ENCODE peak calls at places on chromosomes 13 and 19, in ten cellular contexts. X is WTC11, L is GM12865, D is nephron progenitor cell, V is brain microvascular endothelial cell, C is heart right ventricle, H is suprapubic skin, N is keratinocyte, K is fibroblast of villous mesenchyme, S is left ventricle myocardium inferior. F is an unnamed sample.

GRCh38 chr13:92769064-92769463 is 457.5 kb upstream of the GPC6 start:
- DNase-seq in N (no peak), D (no peak), S (no peak), V (no peak), H (no peak), X (no peak), C (no peak), K (peak; percentile 57), L (no peak), F (no peak)

GRCh38 chr13:36475468-36475867 is 43.2 kb downstream of the CCNA1 start:
- DNase-seq in X (peak; percentile 58), K (peak; percentile 17), H (no peak), N (no peak), L (no peak), V (peak; percentile 2), C (no peak), S (no peak), D (no peak), F (no peak)

GRCh38 chr19:12733369-12733896 is 1.1 kb downstream of the TRIR start:
- DNase-seq in H (no peak), K (peak; percentile 61), L (peak; percentile 68), X (no peak), N (no peak), V (no peak), D (no peak), S (no peak), C (no peak), F (peak; percentile 79)

GRCh38 chr13:32206097-32206740 is 108.9 kb downstream of the ZAR1L start:
- DNase-seq in C (no peak), K (peak; percentile 65), N (no peak), L (no peak), D (no peak), X (no peak), H (no peak), V (no peak), S (no peak), F (no peak)

GRCh38 chr19:48676887-48677286 is 4.1 kb upstream of the NTN5 start:
- DNase-seq in C (no peak), D (no peak), N (no peak), V (no peak), X (no peak), H (no peak), K (no peak), S (no peak), L (no peak), F (no peak)

GRCh38 chr19:38395381-38396127 is 7.1 kb downstream of the SPRED3 start:
- DNase-seq in L (no peak), K (no peak), S (no peak), D (no peak), X (no peak), H (no peak), N (no peak), V (no peak), C (no peak), F (peak; percentile 54)

GRCh38 chr19:47996230-47996727 is 1.8 kb downstream of the ELSPBP1 start:
- DNase-seq in H (no peak), X (no peak), S (no peak), C (no peak), N (no peak), L (no peak), D (no peak), K (no peak), V (no peak), F (no peak)

GRCh38 chr19:58558623-58559274 is 338 bp upstream of the UBE2M start:
- DNase-seq in D (peak; percentile 100), K (peak; percentile 99), C (peak; percentile 100), V (peak; percentile 98), H (peak; percentile 99), N (peak; percentile 85), X (peak; percentile 100), L (peak; percentile 100), S (peak; percentile 99), F (peak; percentile 100)

GRCh38 chr13:97372929-97373328 is 61.0 kb upstream of the RAP2A start:
- DNase-seq in H (no peak), D (no peak), K (peak; percentile 16), L (no peak), S (no peak), N (no peak), C (no peak), V (no peak), X (no peak), F (no peak)

GRCh38 chr19:737591-738093 is 13.3 kb upstream of the MISP start:
- DNase-seq in X (peak; percentile 87), N (no peak), V (no peak), S (no peak), K (no peak), D (peak; percentile 71), C (peak; percentile 59), H (no peak), L (peak; percentile 42), F (peak; percentile 67)

GRCh38 chr19:33391631-33392249 is 18.2 kb downstream of the CEBPG start:
- DNase-seq in D (no peak), V (no peak), S (no peak), L (no peak), H (peak; percentile 52), K (no peak), C (no peak), N (no peak), X (no peak), F (no peak)
- TF ChIP-seq CTCF in D (no peak), V (no peak), S (no peak), L (no peak), H (no peak), K (no peak), C (no peak), N (no peak), X (no peak), F (no peak)

GRCh38 chr13:87788363-87788762 is 117.2 kb downstream of the SLITRK5 start:
- DNase-seq in L (no peak), H (no peak), N (no peak), D (no peak), K (no peak), X (no peak), V (no peak), C (no peak), S (no peak), F (no peak)

GRCh38 chr13:87798536-87798935 is 127.4 kb downstream of the SLITRK5 start:
- DNase-seq in K (no peak), N (no peak), H (no peak), V (no peak), L (no peak), X (no peak), D (no peak), C (no peak), S (no peak), F (no peak)

DNA sequence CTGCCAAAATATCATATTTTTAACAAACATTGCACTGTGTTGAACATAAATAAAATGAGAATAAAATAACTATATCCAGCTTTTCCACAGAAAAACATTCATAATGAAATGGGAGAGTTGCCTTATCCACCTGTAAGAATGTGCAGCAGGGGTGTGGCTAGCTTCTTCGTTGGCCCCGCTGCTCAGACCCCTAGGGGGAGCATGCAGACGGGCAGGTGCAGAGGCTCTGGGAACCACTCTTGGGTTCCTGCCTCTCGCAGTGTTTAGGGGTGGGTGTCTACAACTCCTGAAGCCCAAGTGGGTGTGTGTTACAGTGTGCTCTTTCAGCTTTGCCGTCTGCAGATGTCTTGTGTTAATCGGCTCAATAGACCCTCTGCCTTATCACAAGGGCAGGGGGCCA is 121.7 kb downstream of the SLITRK5 start:
- DNase-seq in S (no peak), X (peak; percentile 58), D (no peak), N (no peak), H (no peak), C (no peak), V (no peak), L (no peak), K (no peak), F (no peak)
- TF ChIP-seq CTCF in S (no peak), X (peak; percentile 23), D (no peak), N (no peak), H (no peak), C (no peak), V (no peak), L (no peak), K (no peak), F (no peak)

DNA sequence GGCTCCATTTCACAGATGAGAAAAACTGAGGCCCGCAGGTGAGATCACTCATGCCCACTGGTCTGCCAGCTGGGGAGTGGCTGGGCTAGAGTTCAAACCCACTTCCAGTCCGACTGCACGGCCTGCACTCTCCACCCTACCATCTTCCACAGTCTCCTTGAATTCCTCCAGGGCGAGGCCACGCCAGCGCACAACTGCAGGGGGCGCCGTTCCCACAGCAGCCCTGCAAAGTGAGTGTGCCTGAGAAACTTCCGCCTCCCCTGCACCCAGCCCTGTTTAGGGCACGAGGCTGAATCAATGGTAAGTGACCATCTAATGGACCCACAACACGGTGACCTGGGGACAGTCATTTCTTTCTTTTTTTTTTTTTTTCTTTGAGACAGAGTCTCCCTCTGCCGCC is 829 bp upstream of the ATCAY start:
- DNase-seq in C (no peak), K (no peak), L (no peak), V (no peak), S (no peak), X (peak; percentile 51), N (no peak), H (no peak), D (no peak), F (peak; percentile 13)
- TF ChIP-seq CTCF in C (no peak), K (peak; percentile 4), L (no peak), V (peak; percentile 26), S (no peak), X (peak; percentile 61), N (peak; percentile 11), H (no peak), D (peak; percentile 16), F (peak; percentile 29)

GRCh38 chr13:87680298-87680697 is 9.1 kb downstream of the SLITRK5 start:
- DNase-seq in V (no peak), N (no peak), D (no peak), L (no peak), C (no peak), H (no peak), K (no peak), S (no peak), X (no peak), F (no peak)
- TF ChIP-seq CTCF in V (no peak), N (peak; percentile 10), D (no peak), L (no peak), C (no peak), H (no peak), K (no peak), S (no peak), X (no peak), F (no peak)

GRCh38 chr19:19749332-19750130 is 16.6 kb upstream of the ZNF14 start:
- DNase-seq in L (no peak), C (no peak), D (no peak), V (no peak), N (no peak), K (no peak), X (no peak), S (no peak), H (no peak), F (no peak)
- TF ChIP-seq CTCF in L (no peak), C (no peak), D (no peak), V (no peak), N (no peak), K (no peak), X (no peak), S (no peak), H (no peak), F (no peak)

DNA sequence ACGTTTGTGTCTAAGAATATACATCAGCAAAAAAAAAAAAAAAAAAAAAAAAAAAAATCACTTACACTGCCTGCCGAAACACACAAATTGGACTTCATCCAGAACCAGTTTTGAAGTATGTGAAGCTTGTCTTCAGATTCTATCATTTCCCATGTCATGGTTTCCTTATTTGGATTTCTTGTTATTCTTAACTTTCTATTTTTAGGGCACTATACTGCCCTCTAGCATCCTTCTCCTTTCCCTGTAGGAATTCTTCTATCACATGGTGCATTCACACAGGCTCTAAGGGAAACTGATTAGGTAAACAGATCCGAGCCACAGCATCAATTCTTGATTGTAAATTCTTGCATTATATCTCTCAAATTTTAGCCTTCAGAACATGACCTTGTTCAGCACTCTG is 1507.5 kb downstream of the OLFM4 start:
- DNase-seq in V (no peak), C (no peak), X (no peak), H (no peak), N (no peak), D (no peak), S (no peak), L (no peak), K (no peak), F (no peak)
- TF ChIP-seq CTCF in V (no peak), C (peak; percentile 25), X (no peak), H (no peak), N (no peak), D (peak; percentile 21), S (peak; percentile 19), L (no peak), K (no peak), F (no peak)

F was measured in activated CD8-positive, alpha-beta T cell treated with anti-CD3 and anti-CD28 coated beads for 36 hours.